ENCODE peak calls at places on chromosomes 1 and 21, in ten cellular contexts. One of them, this sample, is unnamed.
A peak's percentile ranks its signal among the peaks of the same experiment; 100 is the strongest.

GRCh38 chr21:15430577-15430976 is 299.2 kb upstream of the USP25 start:
- DNase-seq in NT2/D1: no peak
- DNase-seq in HuH-7: no peak
- DNase-seq in activated T-helper 1 cell treated with anti-CD3 and anti-CD28 coated beads, Interleukin-12 subunit alpha, Interleukin-12 subunit beta, Interleukin-2, Interleukin-4 antibody, amounts not matched to agents 30 ng/mL and 10 ng/mL and 1 ng/mL, durations not matched to agents 14 hours and 24 hours and 36 hours: no peak
- DNase-seq in astrocyte of the cerebellum: no peak
- DNase-seq in kidney tubule cell: peak; percentile 20
- DNase-seq in lung: no peak
- DNase-seq in MV-4-11: no peak
- DNase-seq in naive thymus-derived CD4-positive, alpha-beta T cell: no peak
- DNase-seq in NCI-H446 treated with DMSO at 0.1 percent for 48 hours: no peak
- DNase-seq in this sample: no peak

GRCh38 chr1:97489834-97490233 is 431.0 kb downstream of the DPYD start:
- DNase-seq in activated T-helper 1 cell treated with anti-CD3 and anti-CD28 coated beads, Interleukin-12 subunit alpha, Interleukin-12 subunit beta, Interleukin-2, Interleukin-4 antibody, amounts not matched to agents 30 ng/mL and 10 ng/mL and 1 ng/mL, durations not matched to agents 14 hours and 24 hours and 36 hours: no peak
- DNase-seq in astrocyte of the cerebellum: no peak
- DNase-seq in NT2/D1: no peak
- DNase-seq in HuH-7: no peak
- DNase-seq in kidney tubule cell: peak; percentile 57
- DNase-seq in NCI-H446 treated with DMSO at 0.1 percent for 48 hours: no peak
- DNase-seq in lung: no peak
- DNase-seq in naive thymus-derived CD4-positive, alpha-beta T cell: no peak
- DNase-seq in MV-4-11: peak; percentile 63
- DNase-seq in this sample: no peak

GRCh38 chr1:3917761-3918160 is 17.7 kb upstream of the C1orf174 start:
- DNase-seq in naive thymus-derived CD4-positive, alpha-beta T cell: no peak
- DNase-seq in kidney tubule cell: no peak
- DNase-seq in NCI-H446 treated with DMSO at 0.1 percent for 48 hours: no peak
- DNase-seq in activated T-helper 1 cell treated with anti-CD3 and anti-CD28 coated beads, Interleukin-12 subunit alpha, Interleukin-12 subunit beta, Interleukin-2, Interleukin-4 antibody, amounts not matched to agents 30 ng/mL and 10 ng/mL and 1 ng/mL, durations not matched to agents 14 hours and 24 hours and 36 hours: no peak
- DNase-seq in NT2/D1: no peak
- DNase-seq in MV-4-11: no peak
- DNase-seq in astrocyte of the cerebellum: no peak
- DNase-seq in HuH-7: no peak
- DNase-seq in lung: no peak
- DNase-seq in this sample: no peak

GRCh38 chr1:168767885-168768584 is 39.0 kb upstream of the DPT start:
- DNase-seq in astrocyte of the cerebellum: peak; percentile 63
- DNase-seq in lung: peak; percentile 62
- DNase-seq in NT2/D1: no peak
- DNase-seq in HuH-7: no peak
- DNase-seq in naive thymus-derived CD4-positive, alpha-beta T cell: no peak
- DNase-seq in NCI-H446 treated with DMSO at 0.1 percent for 48 hours: peak; percentile 78
- DNase-seq in MV-4-11: no peak
- DNase-seq in kidney tubule cell: peak; percentile 18
- DNase-seq in activated T-helper 1 cell treated with anti-CD3 and anti-CD28 coated beads, Interleukin-12 subunit alpha, Interleukin-12 subunit beta, Interleukin-2, Interleukin-4 antibody, amounts not matched to agents 30 ng/mL and 10 ng/mL and 1 ng/mL, durations not matched to agents 14 hours and 24 hours and 36 hours: no peak
- DNase-seq in this sample: no peak

GRCh38 chr1:45923343-45923742 is 119.9 kb downstream of the MAST2 start:
- DNase-seq in HuH-7: no peak
- DNase-seq in activated T-helper 1 cell treated with anti-CD3 and anti-CD28 coated beads, Interleukin-12 subunit alpha, Interleukin-12 subunit beta, Interleukin-2, Interleukin-4 antibody, amounts not matched to agents 30 ng/mL and 10 ng/mL and 1 ng/mL, durations not matched to agents 14 hours and 24 hours and 36 hours: no peak
- DNase-seq in NCI-H446 treated with DMSO at 0.1 percent for 48 hours: no peak
- DNase-seq in kidney tubule cell: no peak
- DNase-seq in MV-4-11: no peak
- DNase-seq in NT2/D1: no peak
- DNase-seq in lung: no peak
- DNase-seq in naive thymus-derived CD4-positive, alpha-beta T cell: no peak
- DNase-seq in astrocyte of the cerebellum: no peak
- DNase-seq in this sample: no peak

GRCh38 chr21:46098303-46099141 is 610 bp downstream of the COL6A2 start:
- DNase-seq in NCI-H446 treated with DMSO at 0.1 percent for 48 hours: no peak
- DNase-seq in astrocyte of the cerebellum: no peak
- DNase-seq in MV-4-11: no peak
- DNase-seq in activated T-helper 1 cell treated with anti-CD3 and anti-CD28 coated beads, Interleukin-12 subunit alpha, Interleukin-12 subunit beta, Interleukin-2, Interleukin-4 antibody, amounts not matched to agents 30 ng/mL and 10 ng/mL and 1 ng/mL, durations not matched to agents 14 hours and 24 hours and 36 hours: no peak
- DNase-seq in kidney tubule cell: no peak
- DNase-seq in naive thymus-derived CD4-positive, alpha-beta T cell: no peak
- DNase-seq in HuH-7: no peak
- DNase-seq in NT2/D1: no peak
- DNase-seq in lung: peak; percentile 28
- DNase-seq in this sample: peak; percentile 37

GRCh38 chr1:227947425-227947677 is 381 bp downstream of the WNT9A start:
- DNase-seq in HuH-7: no peak
- DNase-seq in NT2/D1: no peak
- DNase-seq in NCI-H446 treated with DMSO at 0.1 percent for 48 hours: no peak
- DNase-seq in lung: no peak
- DNase-seq in naive thymus-derived CD4-positive, alpha-beta T cell: no peak
- DNase-seq in MV-4-11: no peak
- DNase-seq in kidney tubule cell: no peak
- DNase-seq in activated T-helper 1 cell treated with anti-CD3 and anti-CD28 coated beads, Interleukin-12 subunit alpha, Interleukin-12 subunit beta, Interleukin-2, Interleukin-4 antibody, amounts not matched to agents 30 ng/mL and 10 ng/mL and 1 ng/mL, durations not matched to agents 14 hours and 24 hours and 36 hours: no peak
- DNase-seq in astrocyte of the cerebellum: no peak
- DNase-seq in this sample: no peak

GRCh38 chr1:5565726-5566125 is 426.5 kb downstream of the NPHP4 start:
- DNase-seq in NCI-H446 treated with DMSO at 0.1 percent for 48 hours: no peak
- DNase-seq in MV-4-11: no peak
- DNase-seq in activated T-helper 1 cell treated with anti-CD3 and anti-CD28 coated beads, Interleukin-12 subunit alpha, Interleukin-12 subunit beta, Interleukin-2, Interleukin-4 antibody, amounts not matched to agents 30 ng/mL and 10 ng/mL and 1 ng/mL, durations not matched to agents 14 hours and 24 hours and 36 hours: no peak
- DNase-seq in astrocyte of the cerebellum: no peak
- DNase-seq in naive thymus-derived CD4-positive, alpha-beta T cell: no peak
- DNase-seq in lung: no peak
- DNase-seq in NT2/D1: no peak
- DNase-seq in kidney tubule cell: no peak
- DNase-seq in HuH-7: no peak
- DNase-seq in this sample: no peak

GRCh38 chr1:64691631-64692030 is 53.2 kb upstream of the RAVER2 start:
- DNase-seq in NCI-H446 treated with DMSO at 0.1 percent for 48 hours: no peak
- DNase-seq in lung: no peak
- DNase-seq in MV-4-11: no peak
- DNase-seq in NT2/D1: no peak
- DNase-seq in HuH-7: no peak
- DNase-seq in astrocyte of the cerebellum: peak; percentile 5
- DNase-seq in kidney tubule cell: peak; percentile 19
- DNase-seq in activated T-helper 1 cell treated with anti-CD3 and anti-CD28 coated beads, Interleukin-12 subunit alpha, Interleukin-12 subunit beta, Interleukin-2, Interleukin-4 antibody, amounts not matched to agents 30 ng/mL and 10 ng/mL and 1 ng/mL, durations not matched to agents 14 hours and 24 hours and 36 hours: no peak
- DNase-seq in naive thymus-derived CD4-positive, alpha-beta T cell: no peak
- DNase-seq in this sample: no peak

GRCh38 chr1:200755456-200755855 is 16.8 kb downstream of the CAMSAP2 start:
- DNase-seq in astrocyte of the cerebellum: no peak
- DNase-seq in activated T-helper 1 cell treated with anti-CD3 and anti-CD28 coated beads, Interleukin-12 subunit alpha, Interleukin-12 subunit beta, Interleukin-2, Interleukin-4 antibody, amounts not matched to agents 30 ng/mL and 10 ng/mL and 1 ng/mL, durations not matched to agents 14 hours and 24 hours and 36 hours: no peak
- DNase-seq in NT2/D1: no peak
- DNase-seq in naive thymus-derived CD4-positive, alpha-beta T cell: no peak
- DNase-seq in HuH-7: no peak
- DNase-seq in NCI-H446 treated with DMSO at 0.1 percent for 48 hours: no peak
- DNase-seq in kidney tubule cell: no peak
- DNase-seq in lung: no peak
- DNase-seq in MV-4-11: no peak
- DNase-seq in this sample: no peak

GRCh38 chr1:50350868-50351267 is 72.4 kb downstream of the DMRTA2 start:
- DNase-seq in kidney tubule cell: no peak
- DNase-seq in MV-4-11: no peak
- DNase-seq in astrocyte of the cerebellum: no peak
- DNase-seq in activated T-helper 1 cell treated with anti-CD3 and anti-CD28 coated beads, Interleukin-12 subunit alpha, Interleukin-12 subunit beta, Interleukin-2, Interleukin-4 antibody, amounts not matched to agents 30 ng/mL and 10 ng/mL and 1 ng/mL, durations not matched to agents 14 hours and 24 hours and 36 hours: no peak
- DNase-seq in lung: no peak
- DNase-seq in naive thymus-derived CD4-positive, alpha-beta T cell: no peak
- DNase-seq in NCI-H446 treated with DMSO at 0.1 percent for 48 hours: no peak
- DNase-seq in HuH-7: no peak
- DNase-seq in NT2/D1: no peak
- DNase-seq in this sample: no peak

GRCh38 chr1:212782422-212783154 is 9.0 kb downstream of the NSL1 start:
- DNase-seq in activated T-helper 1 cell treated with anti-CD3 and anti-CD28 coated beads, Interleukin-12 subunit alpha, Interleukin-12 subunit beta, Interleukin-2, Interleukin-4 antibody, amounts not matched to agents 30 ng/mL and 10 ng/mL and 1 ng/mL, durations not matched to agents 14 hours and 24 hours and 36 hours: no peak
- DNase-seq in MV-4-11: peak; percentile 88
- DNase-seq in NCI-H446 treated with DMSO at 0.1 percent for 48 hours: peak; percentile 26
- DNase-seq in HuH-7: no peak
- DNase-seq in lung: no peak
- DNase-seq in kidney tubule cell: peak; percentile 43
- DNase-seq in naive thymus-derived CD4-positive, alpha-beta T cell: peak; percentile 19
- DNase-seq in astrocyte of the cerebellum: no peak
- DNase-seq in NT2/D1: no peak
- DNase-seq in this sample: peak; percentile 20

GRCh38 chr1:30422251-30422650 is 301.1 kb downstream of the MATN1 start:
- DNase-seq in HuH-7: no peak
- DNase-seq in NCI-H446 treated with DMSO at 0.1 percent for 48 hours: no peak
- DNase-seq in lung: peak; percentile 24
- DNase-seq in MV-4-11: no peak
- DNase-seq in naive thymus-derived CD4-positive, alpha-beta T cell: no peak
- DNase-seq in kidney tubule cell: no peak
- DNase-seq in NT2/D1: no peak
- DNase-seq in astrocyte of the cerebellum: no peak
- DNase-seq in activated T-helper 1 cell treated with anti-CD3 and anti-CD28 coated beads, Interleukin-12 subunit alpha, Interleukin-12 subunit beta, Interleukin-2, Interleukin-4 antibody, amounts not matched to agents 30 ng/mL and 10 ng/mL and 1 ng/mL, durations not matched to agents 14 hours and 24 hours and 36 hours: no peak
- DNase-seq in this sample: no peak

GRCh38 chr1:222644649-222645005 is 26.7 kb downstream of the MIA3 start:
- DNase-seq in lung: no peak
- DNase-seq in NCI-H446 treated with DMSO at 0.1 percent for 48 hours: no peak
- DNase-seq in HuH-7: no peak
- DNase-seq in NT2/D1: no peak
- DNase-seq in activated T-helper 1 cell treated with anti-CD3 and anti-CD28 coated beads, Interleukin-12 subunit alpha, Interleukin-12 subunit beta, Interleukin-2, Interleukin-4 antibody, amounts not matched to agents 30 ng/mL and 10 ng/mL and 1 ng/mL, durations not matched to agents 14 hours and 24 hours and 36 hours: peak; percentile 4
- DNase-seq in kidney tubule cell: no peak
- DNase-seq in astrocyte of the cerebellum: no peak
- DNase-seq in MV-4-11: peak; percentile 35
- DNase-seq in naive thymus-derived CD4-positive, alpha-beta T cell: no peak
- DNase-seq in this sample: no peak

GRCh38 chr21:41953249-41953830 is 478 bp downstream of the C2CD2 start:
- DNase-seq in HuH-7: no peak
- DNase-seq in lung: no peak
- DNase-seq in kidney tubule cell: no peak
- DNase-seq in NT2/D1: no peak
- DNase-seq in MV-4-11: no peak
- DNase-seq in astrocyte of the cerebellum: no peak
- DNase-seq in NCI-H446 treated with DMSO at 0.1 percent for 48 hours: no peak
- DNase-seq in naive thymus-derived CD4-positive, alpha-beta T cell: no peak
- DNase-seq in activated T-helper 1 cell treated with anti-CD3 and anti-CD28 coated beads, Interleukin-12 subunit alpha, Interleukin-12 subunit beta, Interleukin-2, Interleukin-4 antibody, amounts not matched to agents 30 ng/mL and 10 ng/mL and 1 ng/mL, durations not matched to agents 14 hours and 24 hours and 36 hours: no peak
- DNase-seq in this sample: peak; percentile 42

GRCh38 chr1:173332026-173332425 is 124.9 kb upstream of the TNFSF4 start:
- DNase-seq in naive thymus-derived CD4-positive, alpha-beta T cell: no peak
- DNase-seq in MV-4-11: peak; percentile 33
- DNase-seq in NCI-H446 treated with DMSO at 0.1 percent for 48 hours: no peak
- DNase-seq in HuH-7: no peak
- DNase-seq in kidney tubule cell: peak; percentile 66
- DNase-seq in lung: no peak
- DNase-seq in NT2/D1: no peak
- DNase-seq in astrocyte of the cerebellum: no peak
- DNase-seq in activated T-helper 1 cell treated with anti-CD3 and anti-CD28 coated beads, Interleukin-12 subunit alpha, Interleukin-12 subunit beta, Interleukin-2, Interleukin-4 antibody, amounts not matched to agents 30 ng/mL and 10 ng/mL and 1 ng/mL, durations not matched to agents 14 hours and 24 hours and 36 hours: no peak
- DNase-seq in this sample: no peak

GRCh38 chr1:217907504-217907903 is 276.4 kb downstream of the SPATA17 start:
- DNase-seq in activated T-helper 1 cell treated with anti-CD3 and anti-CD28 coated beads, Interleukin-12 subunit alpha, Interleukin-12 subunit beta, Interleukin-2, Interleukin-4 antibody, amounts not matched to agents 30 ng/mL and 10 ng/mL and 1 ng/mL, durations not matched to agents 14 hours and 24 hours and 36 hours: no peak
- DNase-seq in astrocyte of the cerebellum: no peak
- DNase-seq in MV-4-11: peak; percentile 87
- DNase-seq in lung: no peak
- DNase-seq in NCI-H446 treated with DMSO at 0.1 percent for 48 hours: no peak
- DNase-seq in HuH-7: no peak
- DNase-seq in kidney tubule cell: peak; percentile 56
- DNase-seq in naive thymus-derived CD4-positive, alpha-beta T cell: no peak
- DNase-seq in NT2/D1: no peak
- DNase-seq in this sample: no peak

GRCh38 chr1:107145637-107146036 is 4.8 kb downstream of the NTNG1 start:
- DNase-seq in activated T-helper 1 cell treated with anti-CD3 and anti-CD28 coated beads, Interleukin-12 subunit alpha, Interleukin-12 subunit beta, Interleukin-2, Interleukin-4 antibody, amounts not matched to agents 30 ng/mL and 10 ng/mL and 1 ng/mL, durations not matched to agents 14 hours and 24 hours and 36 hours: no peak
- DNase-seq in HuH-7: no peak
- DNase-seq in astrocyte of the cerebellum: no peak
- DNase-seq in MV-4-11: no peak
- DNase-seq in lung: no peak
- DNase-seq in naive thymus-derived CD4-positive, alpha-beta T cell: no peak
- DNase-seq in NCI-H446 treated with DMSO at 0.1 percent for 48 hours: peak; percentile 95
- DNase-seq in NT2/D1: no peak
- DNase-seq in kidney tubule cell: no peak
- DNase-seq in this sample: no peak

GRCh38 chr1:160431571-160431970 is 31.2 kb downstream of the VANGL2 start:
- DNase-seq in kidney tubule cell: no peak
- DNase-seq in lung: no peak
- DNase-seq in HuH-7: no peak
- DNase-seq in NCI-H446 treated with DMSO at 0.1 percent for 48 hours: no peak
- DNase-seq in NT2/D1: no peak
- DNase-seq in naive thymus-derived CD4-positive, alpha-beta T cell: no peak
- DNase-seq in MV-4-11: no peak
- DNase-seq in activated T-helper 1 cell treated with anti-CD3 and anti-CD28 coated beads, Interleukin-12 subunit alpha, Interleukin-12 subunit beta, Interleukin-2, Interleukin-4 antibody, amounts not matched to agents 30 ng/mL and 10 ng/mL and 1 ng/mL, durations not matched to agents 14 hours and 24 hours and 36 hours: no peak
- DNase-seq in astrocyte of the cerebellum: no peak
- DNase-seq in this sample: no peak

GRCh38 chr1:92709738-92710137 is 75.2 kb downstream of the EVI5 start:
- DNase-seq in HuH-7: no peak
- DNase-seq in naive thymus-derived CD4-positive, alpha-beta T cell: no peak
- DNase-seq in kidney tubule cell: peak; percentile 76
- DNase-seq in MV-4-11: peak; percentile 2
- DNase-seq in NCI-H446 treated with DMSO at 0.1 percent for 48 hours: no peak
- DNase-seq in activated T-helper 1 cell treated with anti-CD3 and anti-CD28 coated beads, Interleukin-12 subunit alpha, Interleukin-12 subunit beta, Interleukin-2, Interleukin-4 antibody, amounts not matched to agents 30 ng/mL and 10 ng/mL and 1 ng/mL, durations not matched to agents 14 hours and 24 hours and 36 hours: no peak
- DNase-seq in NT2/D1: no peak
- DNase-seq in lung: no peak
- DNase-seq in astrocyte of the cerebellum: peak; percentile 41
- DNase-seq in this sample: peak; percentile 67

GRCh38 chr1:100452641-100453040 is 85.3 kb upstream of the GPR88 start:
- DNase-seq in naive thymus-derived CD4-positive, alpha-beta T cell: peak; percentile 64
- DNase-seq in MV-4-11: no peak
- DNase-seq in kidney tubule cell: no peak
- DNase-seq in lung: no peak
- DNase-seq in HuH-7: no peak
- DNase-seq in astrocyte of the cerebellum: peak; percentile 3
- DNase-seq in activated T-helper 1 cell treated with anti-CD3 and anti-CD28 coated beads, Interleukin-12 subunit alpha, Interleukin-12 subunit beta, Interleukin-2, Interleukin-4 antibody, amounts not matched to agents 30 ng/mL and 10 ng/mL and 1 ng/mL, durations not matched to agents 14 hours and 24 hours and 36 hours: no peak
- DNase-seq in NCI-H446 treated with DMSO at 0.1 percent for 48 hours: no peak
- DNase-seq in NT2/D1: no peak
- DNase-seq in this sample: no peak